ENCODE peak calls at places on chromosomes 12 and 14, in four cellular contexts. One of them, this sample, is unnamed.

GRCh38 chr12:115267891-115268290 is 583.9 kb upstream of the TBX3 start:
- DNase-seq in activated CD8-positive, alpha-beta T cell treated with anti-CD3 and anti-CD28 coated beads for 36 hours: no peak
- DNase-seq in stimulated activated CD8-positive, alpha-beta memory T cell treated with anti-CD3 and anti-CD28 coated beads, Interleukin-4, amount 100 ng/mL, for 48 hours: no peak
- DNase-seq in RKO: no peak
- DNase-seq in this sample: no peak

GRCh38 chr12:68743416-68743815 is 2.6 kb upstream of the SLC35E3 start:
- DNase-seq in stimulated activated CD8-positive, alpha-beta memory T cell treated with anti-CD3 and anti-CD28 coated beads, Interleukin-4, amount 100 ng/mL, for 48 hours: no peak
- DNase-seq in RKO: no peak
- DNase-seq in activated CD8-positive, alpha-beta T cell treated with anti-CD3 and anti-CD28 coated beads for 36 hours: no peak
- DNase-seq in this sample: no peak

GRCh38 chr12:57215668-57216013 is 953 bp upstream of the NXPH4 start:
- DNase-seq in activated CD8-positive, alpha-beta T cell treated with anti-CD3 and anti-CD28 coated beads for 36 hours: peak; percentile 62
- DNase-seq in RKO: no peak
- DNase-seq in stimulated activated CD8-positive, alpha-beta memory T cell treated with anti-CD3 and anti-CD28 coated beads, Interleukin-4, amount 100 ng/mL, for 48 hours: peak; percentile 49
- DNase-seq in this sample: no peak

GRCh38 chr12:91877022-91877421 is 268.6 kb downstream of the BTG1 start:
- DNase-seq in RKO: no peak
- DNase-seq in activated CD8-positive, alpha-beta T cell treated with anti-CD3 and anti-CD28 coated beads for 36 hours: peak; percentile 93
- DNase-seq in stimulated activated CD8-positive, alpha-beta memory T cell treated with anti-CD3 and anti-CD28 coated beads, Interleukin-4, amount 100 ng/mL, for 48 hours: peak; percentile 82
- DNase-seq in this sample: peak; percentile 52

GRCh38 chr12:505221-505620 is 45.5 kb downstream of the B4GALNT3 start:
- DNase-seq in RKO: no peak
- DNase-seq in stimulated activated CD8-positive, alpha-beta memory T cell treated with anti-CD3 and anti-CD28 coated beads, Interleukin-4, amount 100 ng/mL, for 48 hours: no peak
- DNase-seq in activated CD8-positive, alpha-beta T cell treated with anti-CD3 and anti-CD28 coated beads for 36 hours: no peak
- DNase-seq in this sample: peak; percentile 17

GRCh38 chr14:94893411-94894160 is 123.7 kb upstream of the GSC start:
- DNase-seq in stimulated activated CD8-positive, alpha-beta memory T cell treated with anti-CD3 and anti-CD28 coated beads, Interleukin-4, amount 100 ng/mL, for 48 hours: no peak
- DNase-seq in RKO: no peak
- DNase-seq in activated CD8-positive, alpha-beta T cell treated with anti-CD3 and anti-CD28 coated beads for 36 hours: no peak
- DNase-seq in this sample: no peak

GRCh38 chr14:100486025-100486828 is 101.0 kb downstream of the BEGAIN start:
- DNase-seq in stimulated activated CD8-positive, alpha-beta memory T cell treated with anti-CD3 and anti-CD28 coated beads, Interleukin-4, amount 100 ng/mL, for 48 hours: peak; percentile 83
- DNase-seq in activated CD8-positive, alpha-beta T cell treated with anti-CD3 and anti-CD28 coated beads for 36 hours: peak; percentile 82
- DNase-seq in RKO: peak; percentile 40
- DNase-seq in this sample: peak; percentile 45

GRCh38 chr12:39375206-39375808 is 67.6 kb downstream of the KIF21A start:
- DNase-seq in RKO: peak; percentile 27
- DNase-seq in stimulated activated CD8-positive, alpha-beta memory T cell treated with anti-CD3 and anti-CD28 coated beads, Interleukin-4, amount 100 ng/mL, for 48 hours: no peak
- DNase-seq in activated CD8-positive, alpha-beta T cell treated with anti-CD3 and anti-CD28 coated beads for 36 hours: peak; percentile 5
- DNase-seq in this sample: no peak

GRCh38 chr12:95574799-95575452 is 23.6 kb upstream of the USP44 start:
- DNase-seq in activated CD8-positive, alpha-beta T cell treated with anti-CD3 and anti-CD28 coated beads for 36 hours: no peak
- DNase-seq in RKO: peak; percentile 59
- DNase-seq in stimulated activated CD8-positive, alpha-beta memory T cell treated with anti-CD3 and anti-CD28 coated beads, Interleukin-4, amount 100 ng/mL, for 48 hours: no peak
- DNase-seq in this sample: no peak

GRCh38 chr12:121925361-121925725 is 7.0 kb downstream of the CFAP251 start:
- DNase-seq in RKO: no peak
- DNase-seq in activated CD8-positive, alpha-beta T cell treated with anti-CD3 and anti-CD28 coated beads for 36 hours: no peak
- DNase-seq in stimulated activated CD8-positive, alpha-beta memory T cell treated with anti-CD3 and anti-CD28 coated beads, Interleukin-4, amount 100 ng/mL, for 48 hours: no peak
- DNase-seq in this sample: no peak

GRCh38 chr12:20212036-20212435 is 156.3 kb upstream of the PDE3A start:
- DNase-seq in stimulated activated CD8-positive, alpha-beta memory T cell treated with anti-CD3 and anti-CD28 coated beads, Interleukin-4, amount 100 ng/mL, for 48 hours: no peak
- DNase-seq in RKO: no peak
- DNase-seq in activated CD8-positive, alpha-beta T cell treated with anti-CD3 and anti-CD28 coated beads for 36 hours: no peak
- DNase-seq in this sample: no peak

GRCh38 chr14:43003845-43004244 is 1397.2 kb downstream of the LRFN5 start:
- DNase-seq in activated CD8-positive, alpha-beta T cell treated with anti-CD3 and anti-CD28 coated beads for 36 hours: no peak
- DNase-seq in stimulated activated CD8-positive, alpha-beta memory T cell treated with anti-CD3 and anti-CD28 coated beads, Interleukin-4, amount 100 ng/mL, for 48 hours: no peak
- DNase-seq in RKO: peak; percentile 18
- DNase-seq in this sample: no peak

GRCh38 chr14:35909675-35910074 is 83.5 kb downstream of the BRMS1L start:
- DNase-seq in activated CD8-positive, alpha-beta T cell treated with anti-CD3 and anti-CD28 coated beads for 36 hours: no peak
- DNase-seq in stimulated activated CD8-positive, alpha-beta memory T cell treated with anti-CD3 and anti-CD28 coated beads, Interleukin-4, amount 100 ng/mL, for 48 hours: no peak
- DNase-seq in RKO: no peak
- DNase-seq in this sample: no peak

GRCh38 chr12:20314325-20314724 is 54.0 kb upstream of the PDE3A start:
- DNase-seq in activated CD8-positive, alpha-beta T cell treated with anti-CD3 and anti-CD28 coated beads for 36 hours: no peak
- DNase-seq in RKO: no peak
- DNase-seq in stimulated activated CD8-positive, alpha-beta memory T cell treated with anti-CD3 and anti-CD28 coated beads, Interleukin-4, amount 100 ng/mL, for 48 hours: no peak
- DNase-seq in this sample: no peak

GRCh38 chr14:88668448-88669116 is 105.7 kb downstream of the ZC3H14 start:
- DNase-seq in stimulated activated CD8-positive, alpha-beta memory T cell treated with anti-CD3 and anti-CD28 coated beads, Interleukin-4, amount 100 ng/mL, for 48 hours: no peak
- DNase-seq in activated CD8-positive, alpha-beta T cell treated with anti-CD3 and anti-CD28 coated beads for 36 hours: no peak
- DNase-seq in RKO: no peak
- DNase-seq in this sample: no peak

GRCh38 chr12:47102845-47103666 is 23.3 kb upstream of the AMIGO2 start:
- DNase-seq in stimulated activated CD8-positive, alpha-beta memory T cell treated with anti-CD3 and anti-CD28 coated beads, Interleukin-4, amount 100 ng/mL, for 48 hours: no peak
- DNase-seq in activated CD8-positive, alpha-beta T cell treated with anti-CD3 and anti-CD28 coated beads for 36 hours: no peak
- DNase-seq in RKO: no peak
- DNase-seq in this sample: no peak

GRCh38 chr14:32932302-32932920 is 6.3 kb upstream of the NPAS3 start:
- DNase-seq in stimulated activated CD8-positive, alpha-beta memory T cell treated with anti-CD3 and anti-CD28 coated beads, Interleukin-4, amount 100 ng/mL, for 48 hours: no peak
- DNase-seq in activated CD8-positive, alpha-beta T cell treated with anti-CD3 and anti-CD28 coated beads for 36 hours: no peak
- DNase-seq in RKO: no peak
- DNase-seq in this sample: no peak

GRCh38 chr12:15212877-15213276 is 8.3 kb downstream of the RERG start:
- DNase-seq in RKO: no peak
- DNase-seq in activated CD8-positive, alpha-beta T cell treated with anti-CD3 and anti-CD28 coated beads for 36 hours: no peak
- DNase-seq in stimulated activated CD8-positive, alpha-beta memory T cell treated with anti-CD3 and anti-CD28 coated beads, Interleukin-4, amount 100 ng/mL, for 48 hours: no peak
- DNase-seq in this sample: no peak

GRCh38 chr12:132213359-132214160 is 69.3 kb downstream of the NOC4L start:
- DNase-seq in stimulated activated CD8-positive, alpha-beta memory T cell treated with anti-CD3 and anti-CD28 coated beads, Interleukin-4, amount 100 ng/mL, for 48 hours: no peak
- DNase-seq in activated CD8-positive, alpha-beta T cell treated with anti-CD3 and anti-CD28 coated beads for 36 hours: no peak
- DNase-seq in RKO: no peak
- DNase-seq in this sample: no peak

GRCh38 chr14:52314521-52315354 is 626 bp downstream of the PTGER2 start:
- DNase-seq in activated CD8-positive, alpha-beta T cell treated with anti-CD3 and anti-CD28 coated beads for 36 hours: peak; percentile 56
- DNase-seq in stimulated activated CD8-positive, alpha-beta memory T cell treated with anti-CD3 and anti-CD28 coated beads, Interleukin-4, amount 100 ng/mL, for 48 hours: peak; percentile 65
- DNase-seq in RKO: no peak
- DNase-seq in this sample: peak; percentile 34

GRCh38 chr14:105315941-105316562 is 1.5 kb downstream of the PACS2 start:
- DNase-seq in activated CD8-positive, alpha-beta T cell treated with anti-CD3 and anti-CD28 coated beads for 36 hours: peak; percentile 54
- DNase-seq in stimulated activated CD8-positive, alpha-beta memory T cell treated with anti-CD3 and anti-CD28 coated beads, Interleukin-4, amount 100 ng/mL, for 48 hours: peak; percentile 40
- DNase-seq in RKO: no peak
- DNase-seq in this sample: no peak

GRCh38 chr12:52667509-52667908 is 12.7 kb downstream of the KRT1 start:
- DNase-seq in RKO: no peak
- DNase-seq in stimulated activated CD8-positive, alpha-beta memory T cell treated with anti-CD3 and anti-CD28 coated beads, Interleukin-4, amount 100 ng/mL, for 48 hours: no peak
- DNase-seq in activated CD8-positive, alpha-beta T cell treated with anti-CD3 and anti-CD28 coated beads for 36 hours: no peak
- DNase-seq in this sample: no peak

GRCh38 chr14:75876526-75876925 is 105.3 kb downstream of the TGFB3 start:
- DNase-seq in activated CD8-positive, alpha-beta T cell treated with anti-CD3 and anti-CD28 coated beads for 36 hours: no peak
- DNase-seq in stimulated activated CD8-positive, alpha-beta memory T cell treated with anti-CD3 and anti-CD28 coated beads, Interleukin-4, amount 100 ng/mL, for 48 hours: no peak
- DNase-seq in RKO: no peak
- DNase-seq in this sample: no peak

GRCh38 chr12:13007496-13008233 is 7.6 kb upstream of the HEBP1 start:
- DNase-seq in stimulated activated CD8-positive, alpha-beta memory T cell treated with anti-CD3 and anti-CD28 coated beads, Interleukin-4, amount 100 ng/mL, for 48 hours: no peak
- DNase-seq in activated CD8-positive, alpha-beta T cell treated with anti-CD3 and anti-CD28 coated beads for 36 hours: no peak
- DNase-seq in RKO: no peak
- DNase-seq in this sample: no peak

GRCh38 chr14:39873793-39874192 is 441.6 kb upstream of the FBXO33 start:
- DNase-seq in activated CD8-positive, alpha-beta T cell treated with anti-CD3 and anti-CD28 coated beads for 36 hours: no peak
- DNase-seq in RKO: no peak
- DNase-seq in stimulated activated CD8-positive, alpha-beta memory T cell treated with anti-CD3 and anti-CD28 coated beads, Interleukin-4, amount 100 ng/mL, for 48 hours: no peak
- DNase-seq in this sample: no peak

GRCh38 chr14:106080922-106081321 is 554.5 kb downstream of the TMEM121 start:
- DNase-seq in stimulated activated CD8-positive, alpha-beta memory T cell treated with anti-CD3 and anti-CD28 coated beads, Interleukin-4, amount 100 ng/mL, for 48 hours: no peak
- DNase-seq in RKO: no peak
- DNase-seq in activated CD8-positive, alpha-beta T cell treated with anti-CD3 and anti-CD28 coated beads for 36 hours: no peak
- DNase-seq in this sample: no peak

GRCh38 chr12:96986883-96987523 is 79.9 kb downstream of the NEDD1 start:
- DNase-seq in stimulated activated CD8-positive, alpha-beta memory T cell treated with anti-CD3 and anti-CD28 coated beads, Interleukin-4, amount 100 ng/mL, for 48 hours: peak; percentile 27
- DNase-seq in activated CD8-positive, alpha-beta T cell treated with anti-CD3 and anti-CD28 coated beads for 36 hours: peak; percentile 8
- DNase-seq in RKO: peak; percentile 43
- DNase-seq in this sample: no peak

GRCh38 chr14:74324945-74325361 is 22.2 kb upstream of the ABCD4 start:
- DNase-seq in stimulated activated CD8-positive, alpha-beta memory T cell treated with anti-CD3 and anti-CD28 coated beads, Interleukin-4, amount 100 ng/mL, for 48 hours: no peak
- DNase-seq in activated CD8-positive, alpha-beta T cell treated with anti-CD3 and anti-CD28 coated beads for 36 hours: no peak
- DNase-seq in RKO: peak; percentile 48
- DNase-seq in this sample: no peak

GRCh38 chr12:50024804-50025186 is 499 bp downstream of the RACGAP1 start:
- DNase-seq in activated CD8-positive, alpha-beta T cell treated with anti-CD3 and anti-CD28 coated beads for 36 hours: peak; percentile 35
- DNase-seq in stimulated activated CD8-positive, alpha-beta memory T cell treated with anti-CD3 and anti-CD28 coated beads, Interleukin-4, amount 100 ng/mL, for 48 hours: no peak
- DNase-seq in RKO: peak; percentile 56
- DNase-seq in this sample: no peak

GRCh38 chr12:93632383-93632782 is 44.8 kb upstream of the CRADD start:
- DNase-seq in stimulated activated CD8-positive, alpha-beta memory T cell treated with anti-CD3 and anti-CD28 coated beads, Interleukin-4, amount 100 ng/mL, for 48 hours: no peak
- DNase-seq in activated CD8-positive, alpha-beta T cell treated with anti-CD3 and anti-CD28 coated beads for 36 hours: no peak
- DNase-seq in RKO: no peak
- DNase-seq in this sample: no peak

GRCh38 chr12:59182191-59182590 is 261.9 kb upstream of the LRIG3 start:
- DNase-seq in RKO: no peak
- DNase-seq in activated CD8-positive, alpha-beta T cell treated with anti-CD3 and anti-CD28 coated beads for 36 hours: peak; percentile 84
- DNase-seq in stimulated activated CD8-positive, alpha-beta memory T cell treated with anti-CD3 and anti-CD28 coated beads, Interleukin-4, amount 100 ng/mL, for 48 hours: peak; percentile 38
- DNase-seq in this sample: no peak

GRCh38 chr14:93081875-93082570 is 33.7 kb downstream of the ITPK1 start:
- DNase-seq in RKO: no peak
- DNase-seq in activated CD8-positive, alpha-beta T cell treated with anti-CD3 and anti-CD28 coated beads for 36 hours: peak; percentile 78
- DNase-seq in stimulated activated CD8-positive, alpha-beta memory T cell treated with anti-CD3 and anti-CD28 coated beads, Interleukin-4, amount 100 ng/mL, for 48 hours: peak; percentile 74
- DNase-seq in this sample: no peak

GRCh38 chr12:24573621-24574020 is 375.3 kb downstream of the BCAT1 start:
- DNase-seq in activated CD8-positive, alpha-beta T cell treated with anti-CD3 and anti-CD28 coated beads for 36 hours: no peak
- DNase-seq in RKO: no peak
- DNase-seq in stimulated activated CD8-positive, alpha-beta memory T cell treated with anti-CD3 and anti-CD28 coated beads, Interleukin-4, amount 100 ng/mL, for 48 hours: no peak
- DNase-seq in this sample: no peak

GRCh38 chr12:117538926-117539325 is 177.5 kb upstream of the NOS1 start:
- DNase-seq in stimulated activated CD8-positive, alpha-beta memory T cell treated with anti-CD3 and anti-CD28 coated beads, Interleukin-4, amount 100 ng/mL, for 48 hours: no peak
- DNase-seq in activated CD8-positive, alpha-beta T cell treated with anti-CD3 and anti-CD28 coated beads for 36 hours: no peak
- DNase-seq in RKO: no peak
- DNase-seq in this sample: no peak

GRCh38 chr12:121581681-121582439 is 1.0 kb upstream of the KDM2B start:
- DNase-seq in stimulated activated CD8-positive, alpha-beta memory T cell treated with anti-CD3 and anti-CD28 coated beads, Interleukin-4, amount 100 ng/mL, for 48 hours: no peak
- DNase-seq in RKO: no peak
- DNase-seq in activated CD8-positive, alpha-beta T cell treated with anti-CD3 and anti-CD28 coated beads for 36 hours: no peak
- DNase-seq in this sample: peak; percentile 36

GRCh38 chr12:7951671-7952070 is 15.7 kb upstream of the SLC2A3 start:
- DNase-seq in stimulated activated CD8-positive, alpha-beta memory T cell treated with anti-CD3 and anti-CD28 coated beads, Interleukin-4, amount 100 ng/mL, for 48 hours: no peak
- DNase-seq in activated CD8-positive, alpha-beta T cell treated with anti-CD3 and anti-CD28 coated beads for 36 hours: no peak
- DNase-seq in RKO: no peak
- DNase-seq in this sample: no peak

This sample was measured in stomach.